ENCODE peak calls at places on chromosomes 2 and 18, in five cellular contexts. One of them, this sample, is unnamed.

GRCh38 chr2:189265696-189266320 is 86.2 kb upstream of the COL5A2 start:
- DNase-seq in IMR-90: peak; percentile 27
- DNase-seq in OCI-LY7: no peak
- DNase-seq in psoas muscle: no peak
- DNase-seq in neural progenitor cell: no peak
- DNase-seq in this sample: no peak

GRCh38 chr18:26813043-26813442 is 52.5 kb downstream of the AQP4 start:
- DNase-seq in IMR-90: no peak
- DNase-seq in OCI-LY7: peak; percentile 20
- DNase-seq in psoas muscle: no peak
- DNase-seq in neural progenitor cell: peak; percentile 66
- DNase-seq in this sample: peak; percentile 14

GRCh38 chr2:146997945-146998344 is 846.9 kb upstream of the ACVR2A start:
- DNase-seq in IMR-90: no peak
- DNase-seq in OCI-LY7: no peak
- DNase-seq in psoas muscle: no peak
- DNase-seq in neural progenitor cell: no peak
- DNase-seq in this sample: no peak

GRCh38 chr18:10140928-10141327 is 227.1 kb downstream of the VAPA start:
- DNase-seq in IMR-90: peak; percentile 52
- DNase-seq in OCI-LY7: no peak
- DNase-seq in psoas muscle: no peak
- DNase-seq in neural progenitor cell: no peak
- DNase-seq in this sample: no peak

GRCh38 chr2:219207884-219208740 is 1.5 kb downstream of the ZFAND2B start:
- DNase-seq in IMR-90: peak; percentile 59
- DNase-seq in OCI-LY7: no peak
- DNase-seq in psoas muscle: no peak
- DNase-seq in neural progenitor cell: no peak
- DNase-seq in this sample: no peak

GRCh38 chr2:62412347-62412742 is 93.7 kb downstream of the TMEM17 start:
- DNase-seq in IMR-90: peak; percentile 7
- DNase-seq in OCI-LY7: peak; percentile 16
- DNase-seq in psoas muscle: no peak
- DNase-seq in neural progenitor cell: no peak
- DNase-seq in this sample: no peak

GRCh38 chr2:113156278-113157107 is 17.3 kb upstream of the PSD4 start:
- DNase-seq in IMR-90: no peak
- DNase-seq in OCI-LY7: no peak
- DNase-seq in psoas muscle: no peak
- DNase-seq in neural progenitor cell: no peak
- DNase-seq in this sample: no peak

GRCh38 chr2:105865222-105865913 is 120.7 kb downstream of the NCK2 start:
- DNase-seq in IMR-90: peak; percentile 56
- DNase-seq in OCI-LY7: no peak
- DNase-seq in psoas muscle: no peak
- DNase-seq in neural progenitor cell: no peak
- DNase-seq in this sample: no peak

GRCh38 chr18:77013777-77014525 is 118.6 kb downstream of the MBP start:
- DNase-seq in IMR-90: no peak
- DNase-seq in OCI-LY7: no peak
- DNase-seq in psoas muscle: peak; percentile 66
- DNase-seq in neural progenitor cell: no peak
- DNase-seq in this sample: no peak

GRCh38 chr2:74472086-74472944 is at the start of gene MRPL53:
- DNase-seq in IMR-90: peak; percentile 92
- DNase-seq in OCI-LY7: peak; percentile 97
- DNase-seq in psoas muscle: peak; percentile 95
- DNase-seq in neural progenitor cell: peak; percentile 96
- DNase-seq in this sample: peak; percentile 94

GRCh38 chr2:65465857-65466256 is 33.5 kb upstream of the SPRED2 start:
- DNase-seq in IMR-90: no peak
- DNase-seq in OCI-LY7: no peak
- DNase-seq in psoas muscle: peak; percentile 17
- DNase-seq in neural progenitor cell: no peak
- DNase-seq in this sample: no peak

GRCh38 chr2:210475726-210476125 is 833 bp downstream of the LANCL1 start:
- DNase-seq in IMR-90: no peak
- DNase-seq in OCI-LY7: no peak
- DNase-seq in psoas muscle: no peak
- DNase-seq in neural progenitor cell: no peak
- DNase-seq in this sample: no peak

GRCh38 chr18:24763765-24764548 is 303.5 kb downstream of the HRH4 start:
- DNase-seq in IMR-90: peak; percentile 96
- DNase-seq in OCI-LY7: no peak
- DNase-seq in psoas muscle: peak; percentile 25
- DNase-seq in neural progenitor cell: no peak
- DNase-seq in this sample: peak; percentile 78

GRCh38 chr2:160752475-160753330 is 259.1 kb upstream of the RBMS1 start:
- DNase-seq in IMR-90: peak; percentile 64
- DNase-seq in OCI-LY7: no peak
- DNase-seq in psoas muscle: no peak
- DNase-seq in neural progenitor cell: no peak
- DNase-seq in this sample: peak; percentile 4

GRCh38 chr2:174730530-174731018 is 33.7 kb downstream of the CHRNA1 start:
- DNase-seq in IMR-90: no peak
- DNase-seq in OCI-LY7: no peak
- DNase-seq in psoas muscle: no peak
- DNase-seq in neural progenitor cell: peak; percentile 39
- DNase-seq in this sample: no peak

GRCh38 chr18:32373995-32374394 is 96.7 kb downstream of the GAREM1 start:
- DNase-seq in IMR-90: peak; percentile 52
- DNase-seq in OCI-LY7: no peak
- DNase-seq in psoas muscle: no peak
- DNase-seq in neural progenitor cell: no peak
- DNase-seq in this sample: no peak

GRCh38 chr2:85222792-85223191 is 89.6 kb downstream of the TCF7L1 start:
- DNase-seq in IMR-90: no peak
- DNase-seq in OCI-LY7: no peak
- DNase-seq in psoas muscle: no peak
- DNase-seq in neural progenitor cell: no peak
- DNase-seq in this sample: no peak

GRCh38 chr2:215921884-215922283 is 91.5 kb downstream of the MREG start:
- DNase-seq in IMR-90: peak; percentile 96
- DNase-seq in OCI-LY7: no peak
- DNase-seq in psoas muscle: peak; percentile 18
- DNase-seq in neural progenitor cell: no peak
- DNase-seq in this sample: peak; percentile 70

GRCh38 chr2:85133751-85134254 is 611 bp downstream of the TCF7L1 start:
- DNase-seq in IMR-90: peak; percentile 46
- DNase-seq in OCI-LY7: no peak
- DNase-seq in psoas muscle: peak; percentile 58
- DNase-seq in neural progenitor cell: no peak
- DNase-seq in this sample: peak; percentile 49

GRCh38 chr2:196206804-196207203 is 35.4 kb upstream of the STK17B start:
- DNase-seq in IMR-90: no peak
- DNase-seq in OCI-LY7: no peak
- DNase-seq in psoas muscle: no peak
- DNase-seq in neural progenitor cell: no peak
- DNase-seq in this sample: no peak

GRCh38 chr18:56245856-56246575 is 392.4 kb downstream of the TXNL1 start:
- DNase-seq in IMR-90: peak; percentile 80
- DNase-seq in OCI-LY7: no peak
- DNase-seq in psoas muscle: no peak
- DNase-seq in neural progenitor cell: peak; percentile 11
- DNase-seq in this sample: peak; percentile 67

GRCh38 chr2:111017034-111017640 is 103.6 kb upstream of the BCL2L11 start:
- DNase-seq in IMR-90: no peak
- DNase-seq in OCI-LY7: no peak
- DNase-seq in psoas muscle: no peak
- DNase-seq in neural progenitor cell: no peak
- DNase-seq in this sample: no peak

GRCh38 chr2:16615687-16616615 is 49.7 kb downstream of the CYRIA start:
- DNase-seq in IMR-90: no peak
- DNase-seq in OCI-LY7: no peak
- DNase-seq in psoas muscle: no peak
- DNase-seq in neural progenitor cell: no peak
- DNase-seq in this sample: no peak

GRCh38 chr2:235381261-235381912 is 112.5 kb upstream of the AGAP1 start:
- DNase-seq in IMR-90: peak; percentile 44
- DNase-seq in OCI-LY7: no peak
- DNase-seq in psoas muscle: no peak
- DNase-seq in neural progenitor cell: no peak
- DNase-seq in this sample: no peak

GRCh38 chr2:109447251-109447661 is 166.5 kb downstream of the SEPTIN10 start:
- DNase-seq in IMR-90: peak; percentile 98
- DNase-seq in OCI-LY7: no peak
- DNase-seq in psoas muscle: no peak
- DNase-seq in neural progenitor cell: peak; percentile 16
- DNase-seq in this sample: peak; percentile 85

GRCh38 chr2:39546937-39547336 is 109.9 kb upstream of the MAP4K3 start:
- DNase-seq in IMR-90: peak; percentile 42
- DNase-seq in OCI-LY7: no peak
- DNase-seq in psoas muscle: no peak
- DNase-seq in neural progenitor cell: no peak
- DNase-seq in this sample: no peak

GRCh38 chr2:179936654-179937053 is 70.4 kb downstream of the CWC22 start:
- DNase-seq in IMR-90: no peak
- DNase-seq in OCI-LY7: peak; percentile 80
- DNase-seq in psoas muscle: no peak
- DNase-seq in neural progenitor cell: peak; percentile 66
- DNase-seq in this sample: peak; percentile 23

GRCh38 chr2:186274936-186275575 is 211.0 kb upstream of the ZC3H15 start:
- DNase-seq in IMR-90: peak; percentile 88
- DNase-seq in OCI-LY7: no peak
- DNase-seq in psoas muscle: no peak
- DNase-seq in neural progenitor cell: no peak
- DNase-seq in this sample: no peak

DNA sequence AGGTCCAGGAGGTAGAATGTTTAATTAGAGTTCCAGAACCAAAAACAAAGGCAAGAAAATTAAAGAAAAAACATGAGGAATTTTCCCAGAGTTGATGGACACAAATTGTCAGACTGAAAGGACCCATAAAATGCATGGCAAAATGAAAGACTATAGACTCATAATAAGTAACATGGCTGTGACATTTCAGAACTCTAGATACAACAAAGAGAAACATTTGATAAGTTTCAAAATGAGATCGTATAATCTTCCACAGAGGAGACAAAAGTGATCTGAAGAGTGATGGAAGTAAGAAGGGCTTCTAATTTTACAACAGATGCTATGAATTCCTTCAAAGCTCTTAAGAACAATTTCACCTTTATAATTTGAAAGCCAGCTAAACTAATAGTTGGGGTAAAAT is 20.4 kb downstream of the ORC4 start:
- DNase-seq in IMR-90: no peak
- DNase-seq in OCI-LY7: no peak
- DNase-seq in psoas muscle: no peak
- DNase-seq in neural progenitor cell: no peak
- DNase-seq in this sample: no peak
- H3K9me3 ChIP-seq in IMR-90: no peaks in the 10 kb centered on the region
- H3K9me3 ChIP-seq in OCI-LY7: peaks cover 14% of the 10 kb centered on the region
- H3K9me3 ChIP-seq in psoas muscle: peaks cover 5% of the 10 kb centered on the region
- H3K9me3 ChIP-seq in neural progenitor cell: peaks cover 11% of the 10 kb centered on the region
- H3K9me3 ChIP-seq in this sample: peaks cover 10% of the 10 kb centered on the region

DNA sequence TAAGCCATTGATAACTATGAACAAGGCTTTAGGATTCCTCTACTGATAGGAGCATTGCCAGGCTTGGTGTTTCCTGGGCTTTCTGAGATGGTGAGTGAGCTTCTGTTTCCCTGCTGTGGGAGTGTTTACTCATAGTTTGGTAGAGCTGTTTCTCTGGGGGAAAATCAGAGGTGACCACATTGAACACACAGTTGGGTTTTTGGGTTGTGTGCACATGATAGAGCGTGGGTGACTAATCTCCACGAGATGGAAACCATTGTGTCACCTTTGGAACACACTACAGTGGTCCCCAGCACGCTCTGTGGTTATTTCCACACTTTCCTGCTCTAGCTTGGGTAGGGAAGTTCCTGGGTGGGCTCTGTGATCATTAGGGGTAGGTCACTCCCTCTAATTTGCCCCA is 5.4 kb downstream of the IL1R1 start:
- DNase-seq in IMR-90: peak; percentile 34
- DNase-seq in OCI-LY7: no peak
- DNase-seq in psoas muscle: no peak
- DNase-seq in neural progenitor cell: no peak
- DNase-seq in this sample: no peak
- H3K9me3 ChIP-seq in IMR-90: peaks cover 34% of the 10 kb centered on the region
- H3K9me3 ChIP-seq in OCI-LY7: no peaks in the 10 kb centered on the region
- H3K9me3 ChIP-seq in psoas muscle: peaks cover 25% of the 10 kb centered on the region
- H3K9me3 ChIP-seq in neural progenitor cell: no peaks in the 10 kb centered on the region
- H3K9me3 ChIP-seq in this sample: peaks cover 16% of the 10 kb centered on the region

GRCh38 chr2:172531309-172531708 is 24.6 kb upstream of the PDK1 start:
- DNase-seq in IMR-90: no peak
- DNase-seq in OCI-LY7: no peak
- DNase-seq in psoas muscle: no peak
- DNase-seq in neural progenitor cell: no peak
- DNase-seq in this sample: no peak

GRCh38 chr2:172535119-172535518 is 20.8 kb upstream of the PDK1 start:
- DNase-seq in IMR-90: no peak
- DNase-seq in OCI-LY7: no peak
- DNase-seq in psoas muscle: no peak
- DNase-seq in neural progenitor cell: peak; percentile 57
- DNase-seq in this sample: no peak

GRCh38 chr2:172533687-172534086 is 22.2 kb upstream of the PDK1 start:
- DNase-seq in IMR-90: no peak
- DNase-seq in OCI-LY7: no peak
- DNase-seq in psoas muscle: no peak
- DNase-seq in neural progenitor cell: no peak
- DNase-seq in this sample: no peak
- H3K9me3 ChIP-seq in IMR-90: peaks cover 6% of the 10 kb centered on the region
- H3K9me3 ChIP-seq in OCI-LY7: peaks cover 6% of the 10 kb centered on the region
- H3K9me3 ChIP-seq in psoas muscle: no peaks in the 10 kb centered on the region
- H3K9me3 ChIP-seq in neural progenitor cell: no peaks in the 10 kb centered on the region
- H3K9me3 ChIP-seq in this sample: no peaks in the 10 kb centered on the region

DNA sequence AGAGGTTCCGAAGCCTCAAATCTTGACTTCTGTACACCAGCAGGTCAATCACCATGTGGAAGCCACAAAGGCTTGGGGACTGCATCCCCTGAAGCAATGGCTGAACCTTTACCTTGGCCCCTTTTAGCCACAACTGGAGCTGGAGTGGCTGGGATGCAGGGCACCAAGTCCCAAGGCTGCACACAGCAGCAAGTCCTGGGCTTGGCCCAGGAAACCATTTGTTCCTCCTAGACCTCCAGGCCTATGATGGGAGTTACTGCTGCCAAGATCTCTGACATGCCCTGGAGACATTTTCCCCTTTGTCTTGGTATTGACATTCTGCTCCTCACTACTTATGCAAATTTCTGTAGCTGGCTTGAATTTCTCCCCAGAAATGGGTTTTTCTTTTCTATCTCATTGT is 285.9 kb downstream of the ASXL3 start:
- DNase-seq in IMR-90: no peak
- DNase-seq in OCI-LY7: no peak
- DNase-seq in psoas muscle: no peak
- DNase-seq in neural progenitor cell: no peak
- DNase-seq in this sample: no peak
- H3K9me3 ChIP-seq in IMR-90: peaks cover 6% of the 10 kb centered on the region
- H3K9me3 ChIP-seq in OCI-LY7: peaks cover 16% of the 10 kb centered on the region
- H3K9me3 ChIP-seq in psoas muscle: peaks cover 10% of the 10 kb centered on the region
- H3K9me3 ChIP-seq in neural progenitor cell: no peaks in the 10 kb centered on the region
- H3K9me3 ChIP-seq in this sample: no peaks in the 10 kb centered on the region

This sample was measured in MG63.